ENCODE peak calls at places on chromosome 20, in seven cellular contexts. U, E, K, B, O, I and T are unnamed samples.

GRCh38 chr20:62045118-62045517 is 20.6 kb downstream of the TAF4 start:
- DNase-seq in E (no peak), B (no peak), U (no peak), O (no peak), I (no peak), K (no peak), T (no peak)

GRCh38 chr20:62062661-62063600 is 2.8 kb downstream of the TAF4 start:
- DNase-seq in O (no peak), K (peak), U (no peak), I (no peak), B (no peak), E (no peak), T (no peak)

GRCh38 chr20:16684416-16684815 is 45.4 kb upstream of the SNRPB2 start:
- DNase-seq in O (no peak), U (no peak), I (no peak), E (no peak), B (no peak), K (no peak), T (no peak)

GRCh38 chr20:47432251-47433210 is 69.2 kb upstream of the NCOA3 start:
- DNase-seq in O (no peak), E (peak), B (no peak), K (peak), I (no peak), U (no peak), T (peak)

GRCh38 chr20:57586370-57586793 is 25.5 kb downstream of the PCK1 start:
- DNase-seq in U (no peak), K (peak), B (no peak), I (no peak), E (no peak), O (no peak), T (no peak)

GRCh38 chr20:57043091-57043490 is 223.3 kb downstream of the BMP7 start:
- DNase-seq in K (peak), I (no peak), U (no peak), E (peak), B (no peak), O (no peak), T (peak)

GRCh38 chr20:1375515-1375914 is 17.3 kb downstream of the FKBP1A start:
- DNase-seq in U (no peak), E (peak), B (no peak), O (no peak), K (no peak), I (no peak), T (no peak)

GRCh38 chr20:60903325-60903958 is 348.6 kb upstream of the CDH4 start:
- DNase-seq in I (no peak), U (no peak), B (no peak), O (no peak), E (no peak), K (peak), T (no peak)

GRCh38 chr20:36162272-36162966 is 7.9 kb downstream of the EPB41L1 start:
- DNase-seq in I (no peak), B (no peak), K (no peak), O (no peak), E (peak), U (no peak), T (no peak)

GRCh38 chr20:36273414-36274247 is 32.5 kb upstream of the DLGAP4 start:
- DNase-seq in O (no peak), K (peak), B (no peak), E (peak), U (no peak), I (peak), T (peak)

GRCh38 chr20:58854638-58855471 is 2.3 kb downstream of the GNAS start:
- DNase-seq in O (no peak), K (no peak), E (peak), U (no peak), I (no peak), B (no peak), T (no peak)

GRCh38 chr20:34861386-34862084 is 11.1 kb downstream of the GGT7 start:
- DNase-seq in E (no peak), U (no peak), O (no peak), B (no peak), I (no peak), K (peak), T (no peak)

GRCh38 chr20:44701116-44701865 is 13.9 kb upstream of the CCN5 start:
- DNase-seq in U (no peak), E (no peak), I (no peak), K (peak), O (no peak), B (no peak), T (no peak)

GRCh38 chr20:37342231-37343177 is 3.4 kb upstream of the SRC start:
- DNase-seq in O (no peak), I (no peak), B (no peak), U (no peak), K (peak), E (peak), T (no peak)

GRCh38 chr20:14877616-14878015 is 540.2 kb upstream of the FLRT3 start:
- DNase-seq in I (no peak), U (no peak), E (no peak), K (no peak), O (no peak), B (no peak), T (no peak)

GRCh38 chr20:21103582-21104465 is 2.3 kb downstream of the LINC00237 start:
- DNase-seq in K (no peak), I (no peak), O (no peak), B (no peak), E (no peak), U (no peak), T (no peak)

GRCh38 chr20:60700728-60701127 is 551.3 kb upstream of the CDH4 start:
- DNase-seq in U (no peak), K (no peak), I (no peak), O (no peak), B (no peak), E (peak), T (no peak)

GRCh38 chr20:61764471-61765020 is 301.1 kb downstream of the TAF4 start:
- DNase-seq in K (peak), U (no peak), B (peak), E (no peak), I (no peak), O (no peak), T (no peak)

GRCh38 chr20:44016525-44016924 is 101.9 kb downstream of the TOX2 start:
- DNase-seq in B (no peak), E (no peak), I (no peak), U (no peak), O (no peak), K (peak), T (no peak)

GRCh38 chr20:3553663-3554062 is 82.8 kb downstream of the ATRN start:
- DNase-seq in U (no peak), K (no peak), E (no peak), I (no peak), O (no peak), B (no peak), T (no peak)

GRCh38 chr20:23039885-23040508 is 4.9 kb downstream of the SSTR4 start:
- DNase-seq in B (no peak), E (no peak), I (no peak), K (no peak), O (no peak), U (no peak), T (no peak)

GRCh38 chr20:7650481-7650880 is 289.8 kb downstream of the HAO1 start:
- DNase-seq in U (no peak), B (peak), E (peak), K (no peak), O (no peak), I (no peak), T (no peak)

GRCh38 chr20:61370841-61371303 is 118.8 kb downstream of the CDH4 start:
- DNase-seq in K (peak), I (no peak), O (no peak), E (no peak), B (no peak), U (no peak), T (no peak)

GRCh38 chr20:43853174-43853803 is 61.4 kb upstream of the TOX2 start:
- DNase-seq in I (no peak), U (no peak), K (peak), B (no peak), E (peak), O (no peak), T (peak)

GRCh38 chr20:2741463-2741862 is 48.9 kb downstream of the EBF4 start:
- DNase-seq in E (no peak), K (no peak), B (no peak), U (no peak), O (no peak), I (no peak), T (no peak)

GRCh38 chr20:478949-479429 is 16.7 kb upstream of the TBC1D20 start:
- DNase-seq in I (peak), U (no peak), K (no peak), B (no peak), E (peak), O (no peak), T (peak)

GRCh38 chr20:53934421-53935352 is 135.7 kb downstream of the BCAS1 start:
- DNase-seq in O (no peak), U (peak), K (no peak), E (peak), B (peak), I (no peak), T (peak)

GRCh38 chr20:37552415-37552814 is 24.7 kb upstream of the BLCAP start:
- DNase-seq in E (peak), K (no peak), O (peak), B (no peak), U (no peak), I (no peak), T (peak)

GRCh38 chr20:36121981-36122930 is 32.3 kb upstream of the EPB41L1 start:
- DNase-seq in B (no peak), E (no peak), O (peak), I (no peak), K (peak), U (no peak), T (peak)

GRCh38 chr20:45742596-45742995 is 20.4 kb downstream of the SPINT4 start:
- DNase-seq in B (no peak), O (no peak), E (no peak), K (no peak), I (no peak), U (no peak), T (no peak)

DNA sequence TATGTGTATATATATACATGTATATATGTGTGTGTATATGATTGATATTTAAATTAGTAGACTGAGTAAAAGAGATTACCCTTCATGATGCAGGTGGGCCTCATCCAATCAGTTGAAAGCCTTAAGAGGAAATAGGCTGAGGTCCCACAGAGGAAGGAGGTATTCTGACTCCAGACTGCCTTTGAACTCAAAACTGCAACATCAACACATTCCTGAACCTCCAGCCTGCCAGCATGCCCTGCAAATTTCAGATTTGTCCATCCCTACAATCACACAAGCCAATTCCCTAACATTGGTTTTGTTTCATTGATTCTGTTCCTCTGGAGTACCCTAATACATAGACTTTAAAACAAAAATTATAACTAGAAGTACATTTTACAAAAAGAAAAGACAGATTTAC is 22.9 kb downstream of the SPINT4 start:
- DNase-seq in K (no peak), E (no peak), U (no peak), O (no peak), I (no peak), B (no peak), T (no peak)
- H3K27ac ChIP-seq in K (no peak), E (no peak), U (no peak), O (no peak), I (no peak), B (no peak), T (no peak)

GRCh38 chr20:5731753-5732366 is 18.3 kb upstream of the SHLD1 start:
- DNase-seq in O (no peak), E (no peak), U (no peak), I (no peak), K (no peak), B (no peak), T (no peak)
- H3K27ac ChIP-seq in O (no peak), E (no peak), U (no peak), I (no peak), K (no peak), B (no peak), T (no peak)

GRCh38 chr20:25394996-25395395 is 4.4 kb upstream of the ABHD12 start:
- DNase-seq in K (no peak), U (no peak), E (no peak), O (no peak), I (no peak), B (no peak), T (no peak)

GRCh38 chr20:25390538-25391528 is at the start of gene ABHD12:
- DNase-seq in I (no peak), O (peak), U (peak), K (peak), B (peak), E (peak), T (peak)

GRCh38 chr20:25389858-25390537 is 637 bp downstream of the ABHD12 start:
- DNase-seq in E (peak), O (no peak), B (no peak), I (no peak), U (peak), K (peak), T (no peak)

GRCh38 chr20:25394276-25394675 is 3.6 kb upstream of the ABHD12 start:
- DNase-seq in U (no peak), I (no peak), O (no peak), E (no peak), K (no peak), B (no peak), T (no peak)

GRCh38 chr20:25389381-25389857 is 1.2 kb downstream of the ABHD12 start:
- DNase-seq in K (no peak), O (no peak), B (no peak), E (peak), U (no peak), I (no peak), T (peak)
- H3K27ac ChIP-seq in K (peak), O (peak), B (peak), E (peak), U (no peak), I (peak), T (no peak)

GRCh38 chr20:32581839-32582658 is 3.1 kb downstream of the NOL4L start:
- DNase-seq in U (no peak), O (no peak), E (no peak), B (no peak), K (no peak), I (no peak), T (no peak)
- H3K27ac ChIP-seq in U (no peak), O (no peak), E (no peak), B (no peak), K (no peak), I (no peak), T (no peak)

GRCh38 chr20:50711113-50711825 is 19.9 kb upstream of the RIPOR3 start:
- DNase-seq in O (no peak), B (no peak), E (no peak), U (no peak), K (no peak), I (no peak), T (no peak)

GRCh38 chr20:50712771-50713676 is 18.4 kb upstream of the PARD6B start:
- DNase-seq in U (no peak), B (no peak), E (no peak), I (no peak), K (no peak), O (no peak), T (no peak)

GRCh38 chr20:50709574-50709973 is 18.2 kb upstream of the RIPOR3 start:
- DNase-seq in O (no peak), B (no peak), K (no peak), E (no peak), I (no peak), U (no peak), T (no peak)

GRCh38 chr20:50710492-50711063 is 19.2 kb upstream of the RIPOR3 start:
- DNase-seq in U (no peak), I (no peak), B (no peak), K (no peak), E (peak), O (no peak), T (no peak)

GRCh38 chr20:50708845-50709555 is 17.7 kb upstream of the RIPOR3 start:
- DNase-seq in U (no peak), B (no peak), O (no peak), K (no peak), E (no peak), I (no peak), T (no peak)
- H3K27ac ChIP-seq in U (no peak), B (no peak), O (no peak), K (no peak), E (no peak), I (peak), T (no peak)

GRCh38 chr20:63315240-63315981 is 22.4 kb downstream of the COL20A1 start:
- DNase-seq in O (no peak), E (no peak), B (peak), K (peak), I (no peak), U (peak), T (no peak)

GRCh38 chr20:63317061-63317460 is 24.1 kb downstream of the COL20A1 start:
- DNase-seq in B (no peak), K (peak), O (no peak), U (no peak), I (no peak), E (no peak), T (no peak)

GRCh38 chr20:63314566-63315239 is 21.7 kb downstream of the COL20A1 start:
- DNase-seq in K (peak), U (peak), B (no peak), I (no peak), O (no peak), E (no peak), T (no peak)

GRCh38 chr20:63316502-63316921 is 23.5 kb downstream of the COL20A1 start:
- DNase-seq in I (no peak), B (peak), E (peak), O (no peak), U (peak), K (no peak), T (no peak)

DNA sequence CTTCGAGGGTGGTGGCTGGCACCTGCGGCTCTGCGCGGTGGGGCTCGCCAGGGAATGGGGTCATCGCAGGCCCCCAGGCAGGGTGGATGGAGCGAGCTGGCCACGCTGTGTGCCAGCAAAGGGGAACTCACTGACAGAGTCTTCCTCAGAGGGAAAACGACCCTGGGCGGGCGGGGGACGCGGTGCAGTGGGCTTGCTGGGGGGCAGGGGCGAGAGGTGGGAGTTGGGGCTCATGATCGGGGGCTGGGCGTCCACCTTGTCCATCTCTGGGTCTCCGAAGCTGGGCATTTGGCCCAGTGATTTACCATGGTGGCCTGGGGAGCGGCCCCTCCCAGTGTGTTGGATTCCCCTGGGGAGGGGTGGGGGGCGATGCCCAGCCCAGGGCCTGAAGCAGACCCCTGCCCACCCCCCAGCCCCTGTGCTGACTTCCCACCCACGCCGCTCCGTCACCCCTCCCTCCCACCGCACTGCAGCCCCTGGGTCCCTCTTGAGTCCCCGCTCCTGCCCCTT is 23.1 kb downstream of the COL20A1 start:
- DNase-seq in I (no peak), O (no peak), B (peak), K (peak), E (no peak), U (peak), T (no peak)
- H3K27ac ChIP-seq in I (no peak), O (no peak), B (no peak), K (no peak), E (no peak), U (no peak), T (no peak)